ENCODE peak calls at places on chromosomes 12 and 14, in six cellular contexts. Y is Caco-2; N is kidney tubule cell; S is HTR-8/SVneo; A is stimulated activated CD4-positive, alpha-beta T cell treated with anti-CD3 and anti-CD28 coated beads, Interleukin-15, amount 100 ng/mL, for 1 hour; U is WTC11. M is an unnamed sample.

GRCh38 chr12:47082963-47083621 is 3.3 kb upstream of the AMIGO2 start:
- DNase-seq in S (peak; percentile 76), U (no peak), A (no peak), Y (peak; percentile 40), N (peak; percentile 96), M (peak; percentile 95)

GRCh38 chr14:86790408-86791364 is 1202.3 kb downstream of the GALC start:
- DNase-seq in S (no peak), N (peak; percentile 13), A (no peak), U (no peak), Y (no peak), M (peak; percentile 16)

GRCh38 chr12:113604666-113605065 is 133.0 kb upstream of the LHX5 start:
- DNase-seq in S (no peak), U (no peak), A (no peak), Y (no peak), N (no peak), M (no peak)

GRCh38 chr14:32696325-32697101 is 242.2 kb upstream of the NPAS3 start:
- DNase-seq in A (no peak), S (no peak), U (no peak), N (no peak), Y (no peak), M (no peak)

GRCh38 chr12:97308576-97309198 is 153.9 kb upstream of the RMST start:
- DNase-seq in S (peak; percentile 5), U (no peak), N (peak; percentile 64), A (no peak), Y (peak; percentile 45), M (peak; percentile 21)

GRCh38 chr14:75247286-75247922 is 31.2 kb upstream of the FOS start:
- DNase-seq in Y (no peak), U (no peak), N (no peak), A (peak; percentile 30), S (no peak), M (no peak)

GRCh38 chr12:32120419-32120818 is 13.8 kb downstream of the BICD1 start:
- DNase-seq in S (no peak), A (no peak), U (no peak), Y (no peak), N (peak; percentile 31), M (no peak)

GRCh38 chr14:86124328-86124727 is 594.4 kb downstream of the FLRT2 start:
- DNase-seq in S (no peak), U (no peak), A (no peak), N (no peak), Y (no peak), M (no peak)

GRCh38 chr12:79737875-79738718 is 47.3 kb upstream of the PAWR start:
- DNase-seq in S (peak; percentile 44), U (no peak), A (no peak), Y (peak; percentile 69), N (peak; percentile 66), M (peak; percentile 61)

GRCh38 chr14:62914025-62914424 is 131.2 kb downstream of the KCNH5 start:
- DNase-seq in Y (no peak), N (no peak), S (peak; percentile 30), U (no peak), A (no peak), M (no peak)

GRCh38 chr14:79601579-79601978 is 609.7 kb downstream of the DIO2 start:
- DNase-seq in S (no peak), Y (no peak), N (no peak), A (no peak), U (no peak), M (no peak)

GRCh38 chr12:55693323-55694187 is 14.1 kb downstream of the ITGA7 start:
- DNase-seq in N (no peak), U (no peak), A (no peak), Y (no peak), S (no peak), M (no peak)

GRCh38 chr12:645563-646071 is 17.6 kb downstream of the NINJ2 start:
- DNase-seq in N (peak; percentile 55), Y (no peak), S (no peak), A (no peak), U (no peak), M (peak; percentile 29)

GRCh38 chr12:45789025-45789424 is 59.5 kb downstream of the ARID2 start:
- DNase-seq in Y (no peak), A (no peak), U (no peak), N (peak; percentile 25), S (no peak), M (no peak)

GRCh38 chr12:49092086-49092815 is 2.4 kb downstream of the DHH start:
- DNase-seq in S (peak; percentile 69), A (no peak), U (peak; percentile 74), Y (peak; percentile 68), N (peak; percentile 53), M (no peak)

GRCh38 chr12:4870423-4870822 is 39.3 kb upstream of the KCNA1 start:
- DNase-seq in Y (no peak), U (no peak), A (no peak), N (no peak), S (no peak), M (no peak)

GRCh38 chr14:32560213-32560857 is 231.2 kb downstream of the AKAP6 start:
- DNase-seq in U (peak; percentile 51), N (peak; percentile 78), A (no peak), S (peak; percentile 54), Y (peak; percentile 71), M (peak; percentile 42)

GRCh38 chr14:49955013-49955412 is 62.1 kb downstream of the ARF6 start:
- DNase-seq in A (no peak), U (no peak), Y (no peak), N (peak; percentile 78), S (no peak), M (no peak)

GRCh38 chr12:104669057-104669770 is 212.5 kb downstream of the CHST11 start:
- DNase-seq in U (no peak), Y (no peak), A (no peak), S (no peak), N (no peak), M (no peak)

GRCh38 chr12:39122562-39123204 is 217.3 kb upstream of the CPNE8 start:
- DNase-seq in N (no peak), Y (peak; percentile 56), A (no peak), S (no peak), U (peak; percentile 69), M (no peak)

GRCh38 chr12:116558280-116559079 is 701 bp upstream of the MAP1LC3B2 start:
- DNase-seq in N (no peak), S (no peak), U (no peak), Y (no peak), A (no peak), M (no peak)

GRCh38 chr12:51388066-51388799 is 3.0 kb downstream of the GALNT6 start:
- DNase-seq in A (no peak), U (no peak), S (peak; percentile 33), N (no peak), Y (no peak), M (no peak)

GRCh38 chr14:100309028-100309718 is 2.9 kb upstream of the SLC25A29 start:
- DNase-seq in N (no peak), A (no peak), U (no peak), Y (no peak), S (no peak), M (no peak)

GRCh38 chr12:119949145-119949544 is 39.9 kb upstream of the BICDL1 start:
- DNase-seq in N (peak; percentile 18), U (no peak), A (no peak), S (no peak), Y (no peak), M (no peak)

GRCh38 chr14:105533811-105534498 is 7.6 kb downstream of the TMEM121 start:
- DNase-seq in A (no peak), N (no peak), Y (no peak), S (no peak), U (no peak), M (no peak)

GRCh38 chr12:30047499-30048262 is 263.9 kb upstream of the TMTC1 start:
- DNase-seq in U (no peak), A (no peak), Y (no peak), S (peak; percentile 7), N (no peak), M (peak; percentile 32)

GRCh38 chr14:68688872-68689371 is 103.9 kb downstream of the ZFP36L1 start:
- DNase-seq in Y (peak; percentile 28), U (no peak), N (peak; percentile 48), S (no peak), A (no peak), M (peak; percentile 19)

GRCh38 chr14:21044106-21044618 is 2.0 kb downstream of the RNASE7 start:
- DNase-seq in N (no peak), U (no peak), Y (no peak), A (no peak), S (no peak), M (no peak)

GRCh38 chr12:75991753-75992152 is 39.8 kb downstream of the PHLDA1 start:
- DNase-seq in Y (no peak), A (no peak), S (no peak), U (no peak), N (no peak), M (no peak)

GRCh38 chr12:85835810-85836715 is at the start of gene RASSF9:
- DNase-seq in U (no peak), Y (peak; percentile 45), N (peak; percentile 71), S (no peak), A (no peak), M (no peak)

GRCh38 chr12:32504626-32505025 is 105.3 kb downstream of the FGD4 start:
- DNase-seq in Y (no peak), U (no peak), S (no peak), N (peak; percentile 32), A (no peak), M (no peak)

GRCh38 chr14:71321556-71322315 is 414.5 kb downstream of the PCNX1 start:
- DNase-seq in S (peak; percentile 83), Y (peak; percentile 41), U (no peak), A (no peak), N (peak; percentile 76), M (peak; percentile 33)

GRCh38 chr12:111650912-111651311 is 34.8 kb downstream of the BRAP start:
- DNase-seq in U (no peak), N (no peak), Y (no peak), S (no peak), A (no peak), M (no peak)

M was measured in Caki2.